ENCODE peak calls at places on chromosomes 4 and X, in four cellular contexts. O is thoracic aorta; F is CD8-positive, alpha-beta T cell; M is psoas muscle. J is an unnamed sample. For H3K4me1, the result is how much of the 10 kb centered on the place peaks cover.

GRCh38 chr4:2250003-2250763 is 8.3 kb upstream of the HAUS3 start:
- DNase-seq in O (no peak), F (no peak), M (peak), J (no peak)

GRCh38 chrX:63784902-63785692 is at the start of gene ARHGEF9:
- DNase-seq in O (no peak), F (no peak), M (no peak), J (peak)

GRCh38 chrX:49177338-49177833 is 5.7 kb downstream of the PLP2 start:
- DNase-seq in O (no peak), F (no peak), M (no peak), J (no peak)

GRCh38 chr4:150082241-150082640 is 4.0 kb downstream of the DCLK2 start:
- DNase-seq in O (no peak), F (no peak), M (no peak), J (no peak)

GRCh38 chr4:15303052-15303641 is 124.7 kb upstream of the C1QTNF7 start:
- DNase-seq in O (no peak), F (no peak), M (no peak), J (no peak)

GRCh38 chr4:40586729-40587128 is 42.9 kb downstream of the RBM47 start:
- DNase-seq in O (no peak), F (no peak), M (no peak), J (no peak)

GRCh38 chr4:47415719-47416118 is 47.8 kb downstream of the COMMD8 start:
- DNase-seq in O (no peak), F (no peak), M (no peak), J (no peak)

GRCh38 chrX:23661671-23662070 is 5.6 kb upstream of the PRDX4 start:
- DNase-seq in O (no peak), F (no peak), M (no peak), J (no peak)

GRCh38 chr4:183014361-183015084 is 84.5 kb upstream of the WWC2 start:
- DNase-seq in O (no peak), F (no peak), M (no peak), J (no peak)

GRCh38 chrX:114584983-114585842 is 1.3 kb downstream of the HTR2C start:
- DNase-seq in O (no peak), F (no peak), M (no peak), J (no peak)

GRCh38 chr4:72330381-72330780 is 238.6 kb downstream of the ADAMTS3 start:
- DNase-seq in O (no peak), F (no peak), M (no peak), J (no peak)
- H3K27ac ChIP-seq in O (no peak), F (no peak), M (no peak), J (no peak)

GRCh38 chr4:7847206-7847605 is 92.5 kb downstream of the AFAP1 start:
- DNase-seq in O (no peak), F (no peak), M (no peak), J (no peak)

GRCh38 chr4:7853271-7853670 is 86.4 kb downstream of the AFAP1 start:
- DNase-seq in O (no peak), F (no peak), M (no peak), J (no peak)

GRCh38 chr4:7852568-7853185 is 87.0 kb downstream of the AFAP1 start:
- DNase-seq in O (no peak), F (no peak), M (no peak), J (peak)

GRCh38 chr4:7854211-7854610 is 85.5 kb downstream of the AFAP1 start:
- DNase-seq in O (no peak), F (no peak), M (no peak), J (no peak)

GRCh38 chr4:7850489-7850888 is 89.2 kb downstream of the AFAP1 start:
- DNase-seq in O (no peak), F (no peak), M (no peak), J (no peak)
- H3K4me1 ChIP-seq in O (under half), F (under half), M (under half), J (under half)

DNA sequence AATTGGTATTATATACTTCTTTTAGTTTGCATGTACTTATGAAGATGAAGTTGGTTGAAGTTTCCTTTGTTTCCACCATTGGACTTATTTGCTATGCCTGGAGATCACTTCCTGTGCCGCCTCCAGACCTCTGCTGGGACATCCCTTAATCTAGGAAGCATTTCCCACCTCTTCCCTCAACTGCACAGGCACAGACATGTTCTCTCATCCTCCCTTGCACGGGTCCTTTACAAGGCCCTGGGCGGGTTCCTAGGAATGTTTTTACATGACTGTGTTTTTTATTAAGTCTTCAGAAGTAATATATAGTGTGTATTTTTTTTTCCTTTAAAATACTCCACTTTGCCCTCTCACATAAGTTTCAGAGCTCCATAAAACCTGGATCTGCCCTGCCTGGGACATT is 51.0 kb downstream of the TMEM131L start:
- DNase-seq in O (no peak), F (no peak), M (no peak), J (no peak)
- H3K27ac ChIP-seq in O (no peak), F (no peak), M (peak), J (no peak)

GRCh38 chr4:68336530-68336929 is 13.4 kb downstream of the YTHDC1 start:
- DNase-seq in O (no peak), F (no peak), M (no peak), J (no peak)

GRCh38 chr4:68338625-68339024 is 11.3 kb downstream of the YTHDC1 start:
- DNase-seq in O (no peak), F (no peak), M (no peak), J (no peak)

GRCh38 chr4:68342139-68342538 is 7.8 kb downstream of the YTHDC1 start:
- DNase-seq in O (no peak), F (no peak), M (no peak), J (no peak)

GRCh38 chr4:68337004-68337403 is 12.9 kb downstream of the YTHDC1 start:
- DNase-seq in O (no peak), F (no peak), M (no peak), J (no peak)

DNA sequence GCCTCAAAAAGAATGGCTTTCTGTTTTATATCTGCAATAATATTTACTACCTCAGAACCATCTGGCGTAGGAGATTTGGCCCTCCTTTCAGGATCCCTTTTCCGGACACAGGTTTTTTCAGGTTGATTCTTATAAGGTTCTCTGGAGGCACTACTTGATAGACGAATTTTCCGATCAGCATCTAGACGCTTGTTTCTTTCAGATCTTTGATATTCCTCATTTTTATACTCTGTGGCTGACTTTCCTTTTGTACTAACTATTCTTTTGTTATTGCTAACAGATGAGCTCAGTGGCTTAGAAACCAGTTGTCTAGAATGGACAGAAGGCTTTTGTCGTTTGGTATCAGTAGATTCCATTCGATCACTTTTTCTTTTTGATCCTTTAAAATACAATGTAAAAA is 12.4 kb downstream of the YTHDC1 start:
- DNase-seq in O (no peak), F (no peak), M (no peak), J (no peak)
- H3K4me1 ChIP-seq in O (half or more), F (under half), M (under half), J (half or more)

GRCh38 chr4:55372259-55372658 is 23.5 kb upstream of the TMEM165 start:
- DNase-seq in O (no peak), F (no peak), M (no peak), J (no peak)
- H3K27ac ChIP-seq in O (no peak), F (no peak), M (no peak), J (no peak)

GRCh38 chr4:79652232-79652631 is 244.2 kb upstream of the GK2 start:
- DNase-seq in O (no peak), F (no peak), M (no peak), J (no peak)

GRCh38 chr4:79651516-79651915 is 243.5 kb upstream of the GK2 start:
- DNase-seq in O (no peak), F (no peak), M (no peak), J (no peak)

GRCh38 chr4:79652726-79653125 is 244.7 kb upstream of the GK2 start:
- DNase-seq in O (no peak), F (no peak), M (no peak), J (no peak)

GRCh38 chr4:79650794-79651431 is 242.9 kb upstream of the GK2 start:
- DNase-seq in O (no peak), F (no peak), M (no peak), J (no peak)

GRCh38 chr4:79650217-79650616 is 242.2 kb upstream of the GK2 start:
- DNase-seq in O (no peak), F (no peak), M (no peak), J (no peak)
- H3K4me1 ChIP-seq in O (under half), F (under half), M (under half), J (under half)

DNA sequence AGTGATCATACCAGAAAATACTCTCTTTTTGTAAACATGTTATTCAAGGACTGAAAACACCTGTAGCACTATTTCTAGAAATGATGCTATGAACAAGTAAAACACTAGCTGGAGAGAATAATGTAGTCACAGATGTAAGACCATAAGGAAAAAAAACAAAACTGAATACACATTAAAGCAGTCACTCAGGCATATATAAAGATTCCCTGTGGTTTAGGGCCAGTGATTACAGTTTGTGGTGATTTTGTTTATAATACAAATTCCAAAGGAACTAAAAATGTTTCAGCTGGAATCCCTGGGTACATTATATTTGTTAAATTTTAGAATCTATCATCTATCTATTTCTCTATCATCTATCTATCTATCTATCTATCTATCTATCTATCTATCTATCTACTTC is 777.8 kb upstream of the FRG1 start:
- DNase-seq in O (no peak), F (no peak), M (no peak), J (no peak)
- H3K27ac ChIP-seq in O (no peak), F (no peak), M (no peak), J (no peak)

GRCh38 chr4:186158021-186158859 is 33.1 kb upstream of the CYP4V2 start:
- DNase-seq in O (no peak), F (no peak), M (no peak), J (no peak)
- H3K4me1 ChIP-seq in O (under half), F (under half), M (under half), J (under half)

DNA sequence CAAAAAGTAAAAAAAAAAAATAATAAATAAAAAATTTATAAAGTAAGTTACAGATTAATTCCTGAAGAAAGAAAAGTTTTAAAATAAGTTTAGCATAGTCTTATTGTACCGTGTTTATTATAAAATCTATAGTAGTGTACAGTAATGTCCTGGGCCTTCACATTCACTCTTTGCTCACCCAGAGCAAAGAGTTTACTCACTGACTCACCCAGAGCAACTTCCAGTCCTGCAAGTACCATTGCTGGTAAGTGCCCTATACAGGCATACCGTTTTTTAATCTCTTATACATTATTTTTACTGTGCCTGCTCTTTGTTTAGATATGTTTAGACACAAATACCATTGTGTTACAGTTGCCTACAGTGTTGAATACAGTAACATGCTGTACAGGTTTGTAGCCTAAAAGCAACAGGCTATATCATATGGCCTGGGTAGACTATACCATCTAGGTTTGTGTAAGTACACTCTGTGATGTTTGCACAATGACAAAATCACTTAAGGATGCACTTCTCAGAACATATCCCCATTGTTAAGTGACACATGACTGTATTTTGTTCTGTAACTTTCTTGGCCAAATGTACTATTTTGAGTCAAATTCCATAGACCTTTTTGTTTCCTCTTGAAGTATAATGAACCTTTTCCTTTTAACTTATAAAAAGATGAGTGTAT is 199.0 kb upstream of the NUDT6 start:
- DNase-seq in O (no peak), F (no peak), M (no peak), J (no peak)
- H3K27ac ChIP-seq in O (no peak), F (no peak), M (no peak), J (no peak)

J was measured in tibial nerve.